ENCODE peak calls at places on chromosomes 11 and 22, in six cellular contexts. One of them, this sample, is unnamed.

GRCh38 chr11:4482445-4482844 is at the start of gene OR52K1:
- DNase-seq in activated T-cell treated with anti-CD3 and anti-CD28 coated beads for 24 hours: no peak
- DNase-seq in tibial nerve: no peak
- DNase-seq in stimulated activated CD4-positive, alpha-beta T cell treated with anti-CD3 and anti-CD28 coated beads, Interleukin-15, amount 100 ng/mL, for 1 hour: no peak
- DNase-seq in neural progenitor cell: peak; percentile 20
- DNase-seq in hepatic stellate cell: no peak
- DNase-seq in this sample: no peak

GRCh38 chr11:85740464-85741400 is 54.7 kb upstream of the CCDC89 start:
- DNase-seq in tibial nerve: no peak
- DNase-seq in activated T-cell treated with anti-CD3 and anti-CD28 coated beads for 24 hours: no peak
- DNase-seq in neural progenitor cell: peak; percentile 43
- DNase-seq in stimulated activated CD4-positive, alpha-beta T cell treated with anti-CD3 and anti-CD28 coated beads, Interleukin-15, amount 100 ng/mL, for 1 hour: no peak
- DNase-seq in hepatic stellate cell: no peak
- DNase-seq in this sample: no peak

GRCh38 chr22:39300198-39300830 is 19.1 kb downstream of the RPL3 start:
- DNase-seq in neural progenitor cell: no peak
- DNase-seq in tibial nerve: no peak
- DNase-seq in hepatic stellate cell: peak; percentile 37
- DNase-seq in activated T-cell treated with anti-CD3 and anti-CD28 coated beads for 24 hours: no peak
- DNase-seq in stimulated activated CD4-positive, alpha-beta T cell treated with anti-CD3 and anti-CD28 coated beads, Interleukin-15, amount 100 ng/mL, for 1 hour: no peak
- DNase-seq in this sample: no peak

GRCh38 chr11:69999721-70000120 is 78.4 kb upstream of the ANO1 start:
- DNase-seq in stimulated activated CD4-positive, alpha-beta T cell treated with anti-CD3 and anti-CD28 coated beads, Interleukin-15, amount 100 ng/mL, for 1 hour: no peak
- DNase-seq in activated T-cell treated with anti-CD3 and anti-CD28 coated beads for 24 hours: no peak
- DNase-seq in neural progenitor cell: no peak
- DNase-seq in hepatic stellate cell: no peak
- DNase-seq in tibial nerve: no peak
- DNase-seq in this sample: no peak

GRCh38 chr11:3995949-3996554 is 98.5 kb upstream of the RRM1 start:
- DNase-seq in tibial nerve: no peak
- DNase-seq in stimulated activated CD4-positive, alpha-beta T cell treated with anti-CD3 and anti-CD28 coated beads, Interleukin-15, amount 100 ng/mL, for 1 hour: no peak
- DNase-seq in activated T-cell treated with anti-CD3 and anti-CD28 coated beads for 24 hours: no peak
- DNase-seq in hepatic stellate cell: peak; percentile 40
- DNase-seq in neural progenitor cell: no peak
- DNase-seq in this sample: no peak

GRCh38 chr11:79374707-79375106 is 66.1 kb downstream of the TENM4 start:
- DNase-seq in neural progenitor cell: peak; percentile 24
- DNase-seq in tibial nerve: no peak
- DNase-seq in activated T-cell treated with anti-CD3 and anti-CD28 coated beads for 24 hours: no peak
- DNase-seq in hepatic stellate cell: no peak
- DNase-seq in stimulated activated CD4-positive, alpha-beta T cell treated with anti-CD3 and anti-CD28 coated beads, Interleukin-15, amount 100 ng/mL, for 1 hour: no peak
- DNase-seq in this sample: no peak

GRCh38 chr11:11998091-11998781 is 10.2 kb downstream of the DKK3 start:
- DNase-seq in hepatic stellate cell: peak; percentile 86
- DNase-seq in stimulated activated CD4-positive, alpha-beta T cell treated with anti-CD3 and anti-CD28 coated beads, Interleukin-15, amount 100 ng/mL, for 1 hour: no peak
- DNase-seq in neural progenitor cell: no peak
- DNase-seq in tibial nerve: no peak
- DNase-seq in activated T-cell treated with anti-CD3 and anti-CD28 coated beads for 24 hours: no peak
- DNase-seq in this sample: peak; percentile 65

GRCh38 chr11:36002196-36002595 is 58.3 kb downstream of the LDLRAD3 start:
- DNase-seq in neural progenitor cell: peak; percentile 88
- DNase-seq in hepatic stellate cell: no peak
- DNase-seq in stimulated activated CD4-positive, alpha-beta T cell treated with anti-CD3 and anti-CD28 coated beads, Interleukin-15, amount 100 ng/mL, for 1 hour: no peak
- DNase-seq in tibial nerve: peak; percentile 31
- DNase-seq in activated T-cell treated with anti-CD3 and anti-CD28 coated beads for 24 hours: no peak
- DNase-seq in this sample: no peak

GRCh38 chr11:58506935-58507334 is 970 bp downstream of the OR5B21 start:
- DNase-seq in neural progenitor cell: no peak
- DNase-seq in activated T-cell treated with anti-CD3 and anti-CD28 coated beads for 24 hours: no peak
- DNase-seq in hepatic stellate cell: no peak
- DNase-seq in tibial nerve: no peak
- DNase-seq in stimulated activated CD4-positive, alpha-beta T cell treated with anti-CD3 and anti-CD28 coated beads, Interleukin-15, amount 100 ng/mL, for 1 hour: no peak
- DNase-seq in this sample: no peak

GRCh38 chr11:70155386-70155785 is 47.7 kb upstream of the FADD start:
- DNase-seq in neural progenitor cell: no peak
- DNase-seq in stimulated activated CD4-positive, alpha-beta T cell treated with anti-CD3 and anti-CD28 coated beads, Interleukin-15, amount 100 ng/mL, for 1 hour: no peak
- DNase-seq in hepatic stellate cell: no peak
- DNase-seq in tibial nerve: no peak
- DNase-seq in activated T-cell treated with anti-CD3 and anti-CD28 coated beads for 24 hours: no peak
- DNase-seq in this sample: no peak

GRCh38 chr11:24560324-24560723 is 63.5 kb downstream of the LUZP2 start:
- DNase-seq in activated T-cell treated with anti-CD3 and anti-CD28 coated beads for 24 hours: no peak
- DNase-seq in hepatic stellate cell: no peak
- DNase-seq in neural progenitor cell: no peak
- DNase-seq in tibial nerve: no peak
- DNase-seq in stimulated activated CD4-positive, alpha-beta T cell treated with anti-CD3 and anti-CD28 coated beads, Interleukin-15, amount 100 ng/mL, for 1 hour: no peak
- DNase-seq in this sample: no peak

GRCh38 chr11:66336234-66337102 is at the start of gene RIN1:
- DNase-seq in tibial nerve: no peak
- DNase-seq in neural progenitor cell: peak; percentile 84
- DNase-seq in activated T-cell treated with anti-CD3 and anti-CD28 coated beads for 24 hours: peak; percentile 46
- DNase-seq in hepatic stellate cell: peak; percentile 100
- DNase-seq in stimulated activated CD4-positive, alpha-beta T cell treated with anti-CD3 and anti-CD28 coated beads, Interleukin-15, amount 100 ng/mL, for 1 hour: no peak
- DNase-seq in this sample: peak; percentile 84

GRCh38 chr22:41925783-41926460 is 684 bp downstream of the TNFRSF13C start:
- DNase-seq in activated T-cell treated with anti-CD3 and anti-CD28 coated beads for 24 hours: peak; percentile 64
- DNase-seq in tibial nerve: no peak
- DNase-seq in stimulated activated CD4-positive, alpha-beta T cell treated with anti-CD3 and anti-CD28 coated beads, Interleukin-15, amount 100 ng/mL, for 1 hour: peak; percentile 75
- DNase-seq in neural progenitor cell: peak; percentile 87
- DNase-seq in hepatic stellate cell: no peak
- DNase-seq in this sample: no peak

GRCh38 chr11:44208976-44209603 is 100.8 kb downstream of the ALX4 start:
- DNase-seq in stimulated activated CD4-positive, alpha-beta T cell treated with anti-CD3 and anti-CD28 coated beads, Interleukin-15, amount 100 ng/mL, for 1 hour: no peak
- DNase-seq in hepatic stellate cell: peak; percentile 39
- DNase-seq in neural progenitor cell: no peak
- DNase-seq in activated T-cell treated with anti-CD3 and anti-CD28 coated beads for 24 hours: no peak
- DNase-seq in tibial nerve: no peak
- DNase-seq in this sample: no peak

GRCh38 chr11:67662806-67663514 is 11.5 kb downstream of the ALDH3B2 start:
- DNase-seq in hepatic stellate cell: peak; percentile 2
- DNase-seq in activated T-cell treated with anti-CD3 and anti-CD28 coated beads for 24 hours: no peak
- DNase-seq in stimulated activated CD4-positive, alpha-beta T cell treated with anti-CD3 and anti-CD28 coated beads, Interleukin-15, amount 100 ng/mL, for 1 hour: no peak
- DNase-seq in neural progenitor cell: no peak
- DNase-seq in tibial nerve: no peak
- DNase-seq in this sample: no peak

GRCh38 chr11:105699203-105699602 is 89.3 kb downstream of the GRIA4 start:
- DNase-seq in neural progenitor cell: no peak
- DNase-seq in tibial nerve: no peak
- DNase-seq in stimulated activated CD4-positive, alpha-beta T cell treated with anti-CD3 and anti-CD28 coated beads, Interleukin-15, amount 100 ng/mL, for 1 hour: no peak
- DNase-seq in hepatic stellate cell: no peak
- DNase-seq in activated T-cell treated with anti-CD3 and anti-CD28 coated beads for 24 hours: no peak
- DNase-seq in this sample: no peak

GRCh38 chr11:11189501-11189900 is 163.5 kb downstream of the CSNK2A3 start:
- DNase-seq in hepatic stellate cell: no peak
- DNase-seq in tibial nerve: no peak
- DNase-seq in neural progenitor cell: no peak
- DNase-seq in stimulated activated CD4-positive, alpha-beta T cell treated with anti-CD3 and anti-CD28 coated beads, Interleukin-15, amount 100 ng/mL, for 1 hour: no peak
- DNase-seq in activated T-cell treated with anti-CD3 and anti-CD28 coated beads for 24 hours: no peak
- DNase-seq in this sample: no peak

GRCh38 chr11:88484873-88485621 is 147.5 kb upstream of the CTSC start:
- DNase-seq in hepatic stellate cell: no peak
- DNase-seq in activated T-cell treated with anti-CD3 and anti-CD28 coated beads for 24 hours: no peak
- DNase-seq in neural progenitor cell: peak; percentile 54
- DNase-seq in stimulated activated CD4-positive, alpha-beta T cell treated with anti-CD3 and anti-CD28 coated beads, Interleukin-15, amount 100 ng/mL, for 1 hour: no peak
- DNase-seq in tibial nerve: no peak
- DNase-seq in this sample: no peak

GRCh38 chr11:8248786-8249185 is 14.9 kb downstream of the LMO1 start:
- DNase-seq in tibial nerve: no peak
- DNase-seq in neural progenitor cell: no peak
- DNase-seq in activated T-cell treated with anti-CD3 and anti-CD28 coated beads for 24 hours: no peak
- DNase-seq in hepatic stellate cell: no peak
- DNase-seq in stimulated activated CD4-positive, alpha-beta T cell treated with anti-CD3 and anti-CD28 coated beads, Interleukin-15, amount 100 ng/mL, for 1 hour: no peak
- DNase-seq in this sample: no peak

GRCh38 chr11:81963018-81963417 is 770.6 kb downstream of the FAM181B start:
- DNase-seq in hepatic stellate cell: no peak
- DNase-seq in activated T-cell treated with anti-CD3 and anti-CD28 coated beads for 24 hours: no peak
- DNase-seq in tibial nerve: no peak
- DNase-seq in stimulated activated CD4-positive, alpha-beta T cell treated with anti-CD3 and anti-CD28 coated beads, Interleukin-15, amount 100 ng/mL, for 1 hour: no peak
- DNase-seq in neural progenitor cell: no peak
- DNase-seq in this sample: no peak

GRCh38 chr11:74470526-74470925 is 3.2 kb upstream of the KCNE3 start:
- DNase-seq in hepatic stellate cell: no peak
- DNase-seq in tibial nerve: no peak
- DNase-seq in activated T-cell treated with anti-CD3 and anti-CD28 coated beads for 24 hours: no peak
- DNase-seq in neural progenitor cell: no peak
- DNase-seq in stimulated activated CD4-positive, alpha-beta T cell treated with anti-CD3 and anti-CD28 coated beads, Interleukin-15, amount 100 ng/mL, for 1 hour: no peak
- DNase-seq in this sample: no peak

GRCh38 chr11:116840224-116840745 is 2.9 kb upstream of the APOA1 start:
- DNase-seq in hepatic stellate cell: peak; percentile 53
- DNase-seq in neural progenitor cell: peak; percentile 41
- DNase-seq in stimulated activated CD4-positive, alpha-beta T cell treated with anti-CD3 and anti-CD28 coated beads, Interleukin-15, amount 100 ng/mL, for 1 hour: no peak
- DNase-seq in tibial nerve: no peak
- DNase-seq in activated T-cell treated with anti-CD3 and anti-CD28 coated beads for 24 hours: no peak
- DNase-seq in this sample: no peak

GRCh38 chr11:95453616-95454118 is 222.7 kb upstream of the SESN3 start:
- DNase-seq in hepatic stellate cell: no peak
- DNase-seq in stimulated activated CD4-positive, alpha-beta T cell treated with anti-CD3 and anti-CD28 coated beads, Interleukin-15, amount 100 ng/mL, for 1 hour: no peak
- DNase-seq in tibial nerve: peak; percentile 29
- DNase-seq in neural progenitor cell: no peak
- DNase-seq in activated T-cell treated with anti-CD3 and anti-CD28 coated beads for 24 hours: no peak
- DNase-seq in this sample: peak; percentile 79

GRCh38 chr22:26671317-26672059 is 14.1 kb downstream of the MIAT start:
- DNase-seq in hepatic stellate cell: no peak
- DNase-seq in activated T-cell treated with anti-CD3 and anti-CD28 coated beads for 24 hours: peak; percentile 53
- DNase-seq in stimulated activated CD4-positive, alpha-beta T cell treated with anti-CD3 and anti-CD28 coated beads, Interleukin-15, amount 100 ng/mL, for 1 hour: peak; percentile 38
- DNase-seq in neural progenitor cell: no peak
- DNase-seq in tibial nerve: peak; percentile 20
- DNase-seq in this sample: peak; percentile 73

GRCh38 chr11:7672960-7673723 is at the start of gene CYB5R2:
- DNase-seq in activated T-cell treated with anti-CD3 and anti-CD28 coated beads for 24 hours: no peak
- DNase-seq in hepatic stellate cell: peak; percentile 77
- DNase-seq in neural progenitor cell: peak; percentile 83
- DNase-seq in tibial nerve: peak; percentile 49
- DNase-seq in stimulated activated CD4-positive, alpha-beta T cell treated with anti-CD3 and anti-CD28 coated beads, Interleukin-15, amount 100 ng/mL, for 1 hour: no peak
- DNase-seq in this sample: no peak

GRCh38 chr22:49269371-49269770 is 558.3 kb downstream of the BRD1 start:
- DNase-seq in stimulated activated CD4-positive, alpha-beta T cell treated with anti-CD3 and anti-CD28 coated beads, Interleukin-15, amount 100 ng/mL, for 1 hour: no peak
- DNase-seq in neural progenitor cell: peak; percentile 36
- DNase-seq in hepatic stellate cell: no peak
- DNase-seq in tibial nerve: no peak
- DNase-seq in activated T-cell treated with anti-CD3 and anti-CD28 coated beads for 24 hours: no peak
- DNase-seq in this sample: no peak

GRCh38 chr11:74570266-74571061 is 21.9 kb upstream of the POLD3 start:
- DNase-seq in activated T-cell treated with anti-CD3 and anti-CD28 coated beads for 24 hours: peak; percentile 8
- DNase-seq in stimulated activated CD4-positive, alpha-beta T cell treated with anti-CD3 and anti-CD28 coated beads, Interleukin-15, amount 100 ng/mL, for 1 hour: no peak
- DNase-seq in tibial nerve: no peak
- DNase-seq in neural progenitor cell: peak; percentile 70
- DNase-seq in hepatic stellate cell: peak; percentile 50
- DNase-seq in this sample: no peak

GRCh38 chr11:12163181-12163841 is 52.9 kb downstream of the MICAL2 start:
- DNase-seq in hepatic stellate cell: peak; percentile 82
- DNase-seq in neural progenitor cell: no peak
- DNase-seq in tibial nerve: no peak
- DNase-seq in stimulated activated CD4-positive, alpha-beta T cell treated with anti-CD3 and anti-CD28 coated beads, Interleukin-15, amount 100 ng/mL, for 1 hour: no peak
- DNase-seq in activated T-cell treated with anti-CD3 and anti-CD28 coated beads for 24 hours: no peak
- DNase-seq in this sample: peak; percentile 92

GRCh38 chr11:12223771-12224536 is 113.6 kb downstream of the MICAL2 start:
- DNase-seq in stimulated activated CD4-positive, alpha-beta T cell treated with anti-CD3 and anti-CD28 coated beads, Interleukin-15, amount 100 ng/mL, for 1 hour: no peak
- DNase-seq in neural progenitor cell: no peak
- DNase-seq in tibial nerve: no peak
- DNase-seq in hepatic stellate cell: no peak
- DNase-seq in activated T-cell treated with anti-CD3 and anti-CD28 coated beads for 24 hours: no peak
- DNase-seq in this sample: no peak

GRCh38 chr22:47071078-47071811 is 308.8 kb downstream of the TBC1D22A start:
- DNase-seq in stimulated activated CD4-positive, alpha-beta T cell treated with anti-CD3 and anti-CD28 coated beads, Interleukin-15, amount 100 ng/mL, for 1 hour: no peak
- DNase-seq in activated T-cell treated with anti-CD3 and anti-CD28 coated beads for 24 hours: no peak
- DNase-seq in hepatic stellate cell: no peak
- DNase-seq in neural progenitor cell: no peak
- DNase-seq in tibial nerve: no peak
- DNase-seq in this sample: no peak

GRCh38 chr11:1390603-1391164 is 950 bp downstream of the BRSK2 start:
- DNase-seq in tibial nerve: no peak
- DNase-seq in activated T-cell treated with anti-CD3 and anti-CD28 coated beads for 24 hours: no peak
- DNase-seq in stimulated activated CD4-positive, alpha-beta T cell treated with anti-CD3 and anti-CD28 coated beads, Interleukin-15, amount 100 ng/mL, for 1 hour: no peak
- DNase-seq in neural progenitor cell: peak; percentile 90
- DNase-seq in hepatic stellate cell: no peak
- DNase-seq in this sample: no peak

GRCh38 chr11:13228569-13228968 is 49.0 kb upstream of the BMAL1 start:
- DNase-seq in hepatic stellate cell: no peak
- DNase-seq in activated T-cell treated with anti-CD3 and anti-CD28 coated beads for 24 hours: no peak
- DNase-seq in neural progenitor cell: no peak
- DNase-seq in tibial nerve: no peak
- DNase-seq in stimulated activated CD4-positive, alpha-beta T cell treated with anti-CD3 and anti-CD28 coated beads, Interleukin-15, amount 100 ng/mL, for 1 hour: no peak
- DNase-seq in this sample: no peak

GRCh38 chr11:71145988-71146824 is 106.2 kb downstream of the SHANK2 start:
- DNase-seq in neural progenitor cell: no peak
- DNase-seq in tibial nerve: no peak
- DNase-seq in hepatic stellate cell: no peak
- DNase-seq in stimulated activated CD4-positive, alpha-beta T cell treated with anti-CD3 and anti-CD28 coated beads, Interleukin-15, amount 100 ng/mL, for 1 hour: no peak
- DNase-seq in activated T-cell treated with anti-CD3 and anti-CD28 coated beads for 24 hours: no peak
- DNase-seq in this sample: peak; percentile 37

GRCh38 chr11:74820763-74821162 is 72.1 kb downstream of the RNF169 start:
- DNase-seq in activated T-cell treated with anti-CD3 and anti-CD28 coated beads for 24 hours: no peak
- DNase-seq in neural progenitor cell: no peak
- DNase-seq in stimulated activated CD4-positive, alpha-beta T cell treated with anti-CD3 and anti-CD28 coated beads, Interleukin-15, amount 100 ng/mL, for 1 hour: no peak
- DNase-seq in tibial nerve: no peak
- DNase-seq in hepatic stellate cell: peak; percentile 74
- DNase-seq in this sample: no peak

GRCh38 chr22:49404020-49404419 is 423.7 kb downstream of the BRD1 start:
- DNase-seq in neural progenitor cell: no peak
- DNase-seq in tibial nerve: no peak
- DNase-seq in activated T-cell treated with anti-CD3 and anti-CD28 coated beads for 24 hours: no peak
- DNase-seq in hepatic stellate cell: no peak
- DNase-seq in stimulated activated CD4-positive, alpha-beta T cell treated with anti-CD3 and anti-CD28 coated beads, Interleukin-15, amount 100 ng/mL, for 1 hour: no peak
- DNase-seq in this sample: no peak

GRCh38 chr22:19059481-19060278 is 62.5 kb downstream of the DGCR2 start:
- DNase-seq in activated T-cell treated with anti-CD3 and anti-CD28 coated beads for 24 hours: no peak
- DNase-seq in tibial nerve: no peak
- DNase-seq in neural progenitor cell: no peak
- DNase-seq in hepatic stellate cell: no peak
- DNase-seq in stimulated activated CD4-positive, alpha-beta T cell treated with anti-CD3 and anti-CD28 coated beads, Interleukin-15, amount 100 ng/mL, for 1 hour: no peak
- DNase-seq in this sample: no peak

GRCh38 chr22:44354288-44354687 is 41.5 kb upstream of the SHISAL1 start:
- DNase-seq in neural progenitor cell: no peak
- DNase-seq in hepatic stellate cell: no peak
- DNase-seq in tibial nerve: no peak
- DNase-seq in activated T-cell treated with anti-CD3 and anti-CD28 coated beads for 24 hours: no peak
- DNase-seq in stimulated activated CD4-positive, alpha-beta T cell treated with anti-CD3 and anti-CD28 coated beads, Interleukin-15, amount 100 ng/mL, for 1 hour: no peak
- DNase-seq in this sample: no peak

GRCh38 chr11:93729129-93729616 is 12.1 kb downstream of the TAF1D start:
- DNase-seq in stimulated activated CD4-positive, alpha-beta T cell treated with anti-CD3 and anti-CD28 coated beads, Interleukin-15, amount 100 ng/mL, for 1 hour: no peak
- DNase-seq in tibial nerve: no peak
- DNase-seq in neural progenitor cell: no peak
- DNase-seq in hepatic stellate cell: no peak
- DNase-seq in activated T-cell treated with anti-CD3 and anti-CD28 coated beads for 24 hours: no peak
- DNase-seq in this sample: no peak